ENCODE peak calls at places on chromosomes 13 and 19, in seven cellular contexts. One of them, this sample, is unnamed.

GRCh38 chr13:90641884-90642283 is 705.6 kb upstream of the MIR17HG start:
- DNase-seq in CD4-positive, alpha-beta memory T cell: no peak
- DNase-seq in activated B cell treated with CpG ODN at 0.5 μM for 24 hours: no peak
- DNase-seq in kidney epithelial cell: no peak
- DNase-seq in EL: no peak
- DNase-seq in iPS DF 6.9: no peak
- DNase-seq in Right ventricle myocardium superior: no peak
- DNase-seq in this sample: no peak

GRCh38 chr13:19961484-19961883 is 3.0 kb downstream of the ZMYM2 start:
- DNase-seq in CD4-positive, alpha-beta memory T cell: no peak
- DNase-seq in activated B cell treated with CpG ODN at 0.5 μM for 24 hours: no peak
- DNase-seq in kidney epithelial cell: no peak
- DNase-seq in EL: no peak
- DNase-seq in iPS DF 6.9: no peak
- DNase-seq in Right ventricle myocardium superior: no peak
- DNase-seq in this sample: no peak

GRCh38 chr19:40165362-40165937 is 25.8 kb upstream of the MAP3K10 start:
- DNase-seq in CD4-positive, alpha-beta memory T cell: no peak
- DNase-seq in activated B cell treated with CpG ODN at 0.5 μM for 24 hours: peak
- DNase-seq in kidney epithelial cell: no peak
- DNase-seq in EL: peak
- DNase-seq in iPS DF 6.9: peak
- DNase-seq in Right ventricle myocardium superior: peak
- DNase-seq in this sample: peak

GRCh38 chr13:29805994-29806748 is 44.2 kb downstream of the UBL3 start:
- DNase-seq in CD4-positive, alpha-beta memory T cell: no peak
- DNase-seq in activated B cell treated with CpG ODN at 0.5 μM for 24 hours: no peak
- DNase-seq in kidney epithelial cell: no peak
- DNase-seq in EL: no peak
- DNase-seq in iPS DF 6.9: no peak
- DNase-seq in Right ventricle myocardium superior: no peak
- DNase-seq in this sample: no peak

GRCh38 chr19:33522371-33522662 is 726 bp upstream of the PEPD start:
- DNase-seq in CD4-positive, alpha-beta memory T cell: no peak
- DNase-seq in activated B cell treated with CpG ODN at 0.5 μM for 24 hours: no peak
- DNase-seq in kidney epithelial cell: no peak
- DNase-seq in EL: no peak
- DNase-seq in iPS DF 6.9: no peak
- DNase-seq in Right ventricle myocardium superior: no peak
- DNase-seq in this sample: no peak

GRCh38 chr19:41928754-41929535 is 696 bp upstream of the ERFL start:
- DNase-seq in CD4-positive, alpha-beta memory T cell: peak
- DNase-seq in activated B cell treated with CpG ODN at 0.5 μM for 24 hours: no peak
- DNase-seq in kidney epithelial cell: no peak
- DNase-seq in EL: no peak
- DNase-seq in iPS DF 6.9: no peak
- DNase-seq in Right ventricle myocardium superior: no peak
- DNase-seq in this sample: no peak

GRCh38 chr19:56594783-56595547 is at the start of gene ZNF71:
- DNase-seq in CD4-positive, alpha-beta memory T cell: peak
- DNase-seq in activated B cell treated with CpG ODN at 0.5 μM for 24 hours: peak
- DNase-seq in kidney epithelial cell: peak
- DNase-seq in EL: peak
- DNase-seq in iPS DF 6.9: peak
- DNase-seq in Right ventricle myocardium superior: peak
- DNase-seq in this sample: peak

GRCh38 chr13:73778242-73778864 is 355.9 kb downstream of the KLF12 start:
- DNase-seq in CD4-positive, alpha-beta memory T cell: no peak
- DNase-seq in activated B cell treated with CpG ODN at 0.5 μM for 24 hours: no peak
- DNase-seq in kidney epithelial cell: no peak
- DNase-seq in EL: no peak
- DNase-seq in iPS DF 6.9: no peak
- DNase-seq in Right ventricle myocardium superior: no peak
- DNase-seq in this sample: no peak

GRCh38 chr13:49681837-49682236 is 9.4 kb downstream of the EBPL start:
- DNase-seq in CD4-positive, alpha-beta memory T cell: no peak
- DNase-seq in activated B cell treated with CpG ODN at 0.5 μM for 24 hours: no peak
- DNase-seq in kidney epithelial cell: no peak
- DNase-seq in EL: peak
- DNase-seq in iPS DF 6.9: no peak
- DNase-seq in Right ventricle myocardium superior: no peak
- DNase-seq in this sample: no peak

This sample was measured in GM06990.